ENCODE peak calls at places on chromosomes 4 and X, in five cellular contexts. A, R, D, M and V are unnamed samples.
A peak's percentile ranks its signal among the peaks of the same experiment; 100 is the strongest.

GRCh38 chrX:31165241-31166035 is 93.6 kb upstream of the FTHL17 start:
- DNase-seq in A (no peak), R (no peak), D (no peak), M (no peak), V (no peak)

GRCh38 chr4:66169341-66169740 is 499.1 kb upstream of the EPHA5 start:
- DNase-seq in A (no peak), R (no peak), D (no peak), M (no peak), V (no peak)

GRCh38 chr4:132770776-132771175 is 378.3 kb upstream of the PCDH10 start:
- DNase-seq in A (no peak), R (no peak), D (no peak), M (no peak), V (no peak)

GRCh38 chr4:64781737-64782326 is 372.6 kb upstream of the TECRL start:
- DNase-seq in A (no peak), R (no peak), D (no peak), M (no peak), V (no peak)

GRCh38 chr4:128574706-128575105 is 234.8 kb upstream of the JADE1 start:
- DNase-seq in A (peak; percentile 33), R (peak; percentile 55), D (peak; percentile 85), M (peak; percentile 58), V (peak; percentile 14)

GRCh38 chrX:108307408-108308085 is 130.7 kb downstream of the COL4A6 start:
- DNase-seq in A (no peak), R (peak; percentile 52), D (peak; percentile 60), M (no peak), V (no peak)

GRCh38 chr4:185470503-185471195 is 884 bp downstream of the CCDC110 start:
- DNase-seq in A (no peak), R (peak; percentile 82), D (peak; percentile 76), M (peak; percentile 83), V (peak; percentile 14)

GRCh38 chrX:71911023-71911730 is 532 bp downstream of the NHSL2 start:
- DNase-seq in A (no peak), R (peak; percentile 39), D (no peak), M (peak; percentile 19), V (peak; percentile 11)

GRCh38 chrX:18895157-18895952 is 88.6 kb downstream of the PHKA2 start:
- DNase-seq in A (no peak), R (peak; percentile 62), D (no peak), M (no peak), V (no peak)

GRCh38 chr4:126779446-126780166 is 853.2 kb upstream of the INTU start:
- DNase-seq in A (no peak), R (no peak), D (no peak), M (no peak), V (no peak)

GRCh38 chr4:170700064-170700463 is 610.3 kb upstream of the AADAT start:
- DNase-seq in A (no peak), R (no peak), D (no peak), M (no peak), V (no peak)